ENCODE peak calls at places on chromosome 1, in nine cellular contexts. B is trophoblast cell, A is GM23338, I is pancreas, M is sigmoid colon, G is substantia nigra, D is GM12878, Z is left ventricle myocardium inferior, S is body of pancreas. P is an unnamed sample.

GRCh38 chr1:204574856-204575145 is 58.6 kb downstream of the MDM4 start:
- DNase-seq in B (no peak), A (no peak), I (no peak), M (peak), G (no peak), D (no peak), Z (peak), S (no peak), P (no peak)

GRCh38 chr1:232669981-232670763 is 40.2 kb upstream of the SIPA1L2 start:
- DNase-seq in B (peak), A (no peak), I (no peak), M (no peak), G (no peak), D (no peak), Z (no peak), S (no peak), P (no peak)

GRCh38 chr1:32622806-32623694 is 27.3 kb downstream of the ZBTB8OS start:
- DNase-seq in B (no peak), A (no peak), I (no peak), M (no peak), G (no peak), D (no peak), Z (no peak), S (no peak), P (no peak)

GRCh38 chr1:163875214-163875926 is 553.6 kb downstream of the NUF2 start:
- DNase-seq in B (no peak), A (no peak), I (no peak), M (peak), G (no peak), D (no peak), Z (peak), S (peak), P (peak)

GRCh38 chr1:181062800-181063428 is 25.6 kb upstream of the IER5 start:
- DNase-seq in B (peak), A (no peak), I (no peak), M (no peak), G (no peak), D (peak), Z (no peak), S (no peak), P (no peak)

GRCh38 chr1:240363315-240363714 is 248.6 kb downstream of the GREM2 start:
- DNase-seq in B (no peak), A (peak), I (no peak), M (no peak), G (no peak), D (no peak), Z (no peak), S (no peak), P (no peak)

GRCh38 chr1:183218981-183219621 is 33.0 kb downstream of the LAMC2 start:
- DNase-seq in B (no peak), A (no peak), I (no peak), M (peak), G (no peak), D (no peak), Z (no peak), S (no peak), P (no peak)

GRCh38 chr1:229114781-229115417 is 156.0 kb upstream of the RAB4A start:
- DNase-seq in B (no peak), A (peak), I (no peak), M (peak), G (no peak), D (no peak), Z (no peak), S (no peak), P (no peak)

DNA sequence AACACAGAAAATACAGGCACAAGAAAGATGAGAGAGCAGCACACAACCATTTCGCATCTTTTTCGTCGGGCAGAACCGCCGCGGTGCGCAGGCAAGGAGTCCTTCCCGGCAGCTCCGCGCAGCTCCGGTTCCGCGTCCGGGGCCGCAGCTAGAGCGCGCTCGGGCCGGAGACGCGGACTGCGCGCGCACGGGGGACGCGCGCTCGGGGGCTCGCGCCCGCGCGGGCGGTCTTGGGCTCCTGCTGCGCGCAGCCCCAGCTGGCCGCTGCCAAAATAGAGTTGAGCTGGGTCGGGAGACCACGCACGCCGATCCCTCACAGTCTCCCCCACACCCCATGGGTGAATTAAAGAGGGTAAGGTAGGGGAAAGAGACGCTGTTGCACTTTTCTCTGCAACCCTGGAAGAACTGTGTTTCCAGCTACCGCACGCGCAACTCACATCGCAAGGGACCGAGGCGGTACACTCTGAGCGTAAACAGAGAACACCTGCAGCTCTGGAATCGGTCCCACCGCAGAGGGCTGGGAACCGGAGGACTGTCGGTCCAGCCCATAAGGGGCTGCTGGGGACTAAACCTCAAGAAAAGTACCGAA is 1.6 kb downstream of the NR5A2 start:
- DNase-seq in B (peak), A (peak), I (peak), M (no peak), G (no peak), D (no peak), Z (no peak), S (peak), P (no peak)
- H3K27ac ChIP-seq in B (no peak), A (peak), I (peak), M (no peak), G (no peak), D (no peak), Z (peak), S (peak), P (no peak)

GRCh38 chr1:221203224-221204054 is 324.2 kb downstream of the HLX start:
- DNase-seq in B (peak), A (peak), I (peak), M (peak), G (peak), D (peak), Z (peak), S (peak), P (peak)
- H3K27ac ChIP-seq in B (no peak), A (no peak), I (peak), M (peak), G (no peak), D (no peak), Z (peak), S (no peak), P (no peak)

GRCh38 chr1:109922326-109922725 is 11.7 kb downstream of the CSF1 start:
- DNase-seq in B (no peak), A (no peak), I (no peak), M (no peak), G (no peak), D (no peak), Z (no peak), S (no peak), P (no peak)

GRCh38 chr1:109925159-109925990 is 14.7 kb downstream of the CSF1 start:
- DNase-seq in B (no peak), A (no peak), I (peak), M (no peak), G (no peak), D (no peak), Z (no peak), S (no peak), P (no peak)

GRCh38 chr1:109923946-109924275 is 13.3 kb downstream of the CSF1 start:
- DNase-seq in B (no peak), A (no peak), I (no peak), M (no peak), G (no peak), D (no peak), Z (no peak), S (no peak), P (no peak)

GRCh38 chr1:109924316-109924715 is 13.7 kb downstream of the CSF1 start:
- DNase-seq in B (no peak), A (no peak), I (no peak), M (no peak), G (no peak), D (no peak), Z (no peak), S (no peak), P (no peak)

GRCh38 chr1:109923131-109923945 is 12.7 kb downstream of the CSF1 start:
- DNase-seq in B (no peak), A (peak), I (peak), M (no peak), G (peak), D (no peak), Z (no peak), S (no peak), P (no peak)
- H3K27ac ChIP-seq in B (no peak), A (no peak), I (no peak), M (peak), G (peak), D (no peak), Z (peak), S (no peak), P (no peak)

GRCh38 chr1:150610576-150610975 is 18.8 kb downstream of the ENSA start:
- DNase-seq in B (no peak), A (no peak), I (no peak), M (no peak), G (no peak), D (no peak), Z (no peak), S (no peak), P (no peak)
- H3K27ac ChIP-seq in B (no peak), A (peak), I (peak), M (peak), G (peak), D (peak), Z (peak), S (no peak), P (peak)

DNA sequence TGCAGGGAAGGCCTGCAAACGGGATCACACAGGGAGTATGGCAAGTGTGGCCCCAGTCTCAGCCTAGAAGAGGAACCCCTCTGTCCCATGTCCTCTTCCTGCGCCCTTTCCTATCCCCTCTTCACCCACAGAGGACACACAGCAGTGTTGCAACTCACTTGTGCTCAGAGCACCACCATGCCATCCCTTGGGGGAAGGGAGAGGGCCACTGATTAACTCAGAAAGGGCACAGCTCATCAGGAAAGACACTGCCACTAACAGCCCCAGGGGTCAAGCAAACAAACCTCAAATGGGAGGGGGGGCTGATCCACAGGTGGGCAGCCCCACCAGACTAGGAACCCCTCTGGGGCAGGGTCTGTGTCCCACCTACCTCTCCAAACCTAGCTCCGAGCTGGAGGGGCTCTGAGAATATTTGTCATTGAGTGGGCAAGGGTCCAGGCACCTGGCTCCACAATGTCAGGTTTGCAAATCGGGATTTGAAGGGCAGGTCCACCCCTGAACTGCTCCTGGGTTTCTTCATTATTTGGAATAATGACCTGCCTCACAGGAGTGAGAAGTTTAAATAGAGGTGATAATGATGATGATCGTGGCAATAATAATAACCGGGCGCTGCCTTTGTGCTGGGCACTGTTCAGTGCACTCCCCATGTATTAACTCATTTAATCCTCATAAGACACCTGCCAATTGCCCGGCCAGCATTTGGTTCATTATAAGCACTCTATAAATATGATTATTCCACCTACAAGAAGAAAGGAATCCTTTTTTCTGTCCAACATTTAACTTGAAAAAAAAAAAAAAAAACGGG is 1.0 kb downstream of the ALDH4A1 start:
- DNase-seq in B (no peak), A (no peak), I (no peak), M (no peak), G (no peak), D (no peak), Z (no peak), S (no peak), P (no peak)
- H3K27ac ChIP-seq in B (no peak), A (no peak), I (no peak), M (no peak), G (no peak), D (no peak), Z (no peak), S (no peak), P (peak)

DNA sequence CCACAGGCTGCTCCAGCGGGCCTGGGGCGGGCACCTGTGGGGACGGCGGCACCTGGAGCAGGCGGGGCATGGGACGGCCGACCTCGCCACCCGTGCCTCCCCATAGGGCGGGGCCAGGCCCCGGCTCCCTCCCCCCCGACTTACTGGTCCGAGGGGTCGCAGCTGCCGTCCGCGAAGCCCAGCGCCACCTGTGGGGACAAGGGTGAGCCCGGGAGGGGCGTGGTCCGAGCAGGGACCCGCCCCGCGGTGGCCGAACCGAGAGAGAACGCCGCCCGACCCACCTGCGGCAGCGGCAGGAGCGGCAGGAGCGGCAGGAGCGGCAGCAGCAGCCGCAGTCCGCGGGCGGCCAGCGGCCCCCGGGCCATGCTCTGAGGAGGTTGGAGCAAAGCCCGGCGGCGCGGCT is at the start of gene TMEM52:
- DNase-seq in B (no peak), A (peak), I (peak), M (no peak), G (no peak), D (no peak), Z (no peak), S (peak), P (no peak)
- H3K27ac ChIP-seq in B (no peak), A (peak), I (peak), M (peak), G (no peak), D (no peak), Z (peak), S (peak), P (peak)

P was measured in right atrium auricular region.